ENCODE peak calls at places on chromosomes 11 and 22, in ten cellular contexts. C, W, Y, L, Q, G, P, E, Z and R are unnamed samples.
A peak's percentile ranks its signal among the peaks of the same experiment; 100 is the strongest.

GRCh38 chr11:132610216-132610615 is 922.1 kb downstream of the OPCML start:
- DNase-seq in Y (peak; percentile 3), C (peak; percentile 25), G (peak; percentile 49), W (no peak), P (no peak), L (no peak), Z (no peak), Q (no peak), E (no peak), R (no peak)

GRCh38 chr11:118785362-118785761 is 5.6 kb downstream of the DDX6 start:
- DNase-seq in W (no peak), G (peak; percentile 42), Q (no peak), C (peak; percentile 24), P (peak; percentile 25), Y (peak; percentile 68), E (no peak), Z (no peak), L (no peak), R (peak; percentile 44)

GRCh38 chr11:27228891-27229290 is 134.1 kb downstream of the CCDC34 start:
- DNase-seq in P (no peak), C (no peak), E (no peak), G (no peak), Q (no peak), L (no peak), Y (no peak), Z (no peak), W (no peak), R (no peak)

GRCh38 chr11:131712897-131713296 is 342.5 kb downstream of the NTM start:
- DNase-seq in Z (no peak), C (no peak), G (no peak), W (no peak), Y (no peak), L (no peak), Q (no peak), P (no peak), E (no peak), R (no peak)

GRCh38 chr11:74950374-74950969 is 1.4 kb downstream of the SPCS2 start:
- DNase-seq in W (no peak), C (no peak), G (no peak), L (no peak), Z (no peak), Q (no peak), Y (no peak), E (no peak), P (no peak), R (no peak)

GRCh38 chr11:57324154-57324885 is 432 bp downstream of the TNKS1BP1 start:
- DNase-seq in G (peak; percentile 68), W (peak; percentile 51), Z (peak; percentile 40), P (no peak), C (no peak), Y (peak; percentile 50), Q (no peak), L (peak; percentile 80), E (no peak), R (no peak)

GRCh38 chr22:32850591-32851517 is 49.3 kb downstream of the TIMP3 start:
- DNase-seq in E (no peak), L (no peak), Z (no peak), Q (no peak), W (no peak), G (peak; percentile 73), P (no peak), Y (peak; percentile 45), C (no peak), R (no peak)

GRCh38 chr11:83023410-83023809 is 48.3 kb downstream of the RAB30 start:
- DNase-seq in Z (no peak), P (no peak), Q (no peak), Y (no peak), E (no peak), C (no peak), L (no peak), G (no peak), W (no peak), R (no peak)

GRCh38 chr11:31529701-31530100 is 20.1 kb downstream of the ELP4 start:
- DNase-seq in Z (no peak), E (no peak), C (no peak), Y (no peak), W (no peak), Q (no peak), L (no peak), P (no peak), G (no peak), R (no peak)

GRCh38 chr22:45473626-45474237 is 29.0 kb upstream of the FBLN1 start:
- DNase-seq in Y (no peak), P (no peak), L (no peak), Q (no peak), C (no peak), Z (no peak), E (no peak), G (no peak), W (no peak), R (no peak)

GRCh38 chr11:6474423-6474792 is 667 bp upstream of the TRIM3 start:
- DNase-seq in W (no peak), Q (no peak), Y (no peak), Z (no peak), L (no peak), E (no peak), C (no peak), P (no peak), G (no peak), R (peak; percentile 23)

GRCh38 chr22:30245181-30245984 is 1.2 kb downstream of the LIF start:
- DNase-seq in L (peak; percentile 61), Y (no peak), P (no peak), G (no peak), W (no peak), Q (no peak), C (no peak), E (no peak), Z (peak; percentile 47), R (no peak)

GRCh38 chr11:107696140-107696539 is 15.7 kb downstream of the SLN start:
- DNase-seq in L (no peak), W (no peak), Q (no peak), Z (peak; percentile 24), G (peak; percentile 90), Y (peak; percentile 95), C (peak; percentile 88), E (no peak), P (peak; percentile 93), R (peak; percentile 95)

GRCh38 chr11:114197799-114198500 is 98.2 kb upstream of the NNMT start:
- DNase-seq in Y (peak; percentile 100), W (no peak), P (peak; percentile 39), G (peak; percentile 99), L (no peak), Q (no peak), Z (no peak), E (peak; percentile 61), C (peak; percentile 60), R (peak; percentile 38)

GRCh38 chr11:17876827-17877226 is 136.0 kb downstream of the SERGEF start:
- DNase-seq in W (no peak), C (no peak), E (no peak), Z (no peak), Q (no peak), L (no peak), G (no peak), P (peak; percentile 17), Y (no peak), R (no peak)

GRCh38 chr11:119696378-119697157 is 32.4 kb downstream of the NECTIN1 start:
- DNase-seq in P (peak; percentile 99), Q (no peak), Y (no peak), L (peak; percentile 71), G (no peak), Z (peak; percentile 59), C (no peak), E (no peak), W (peak; percentile 95), R (no peak)

GRCh38 chr11:36091256-36091811 is 147.5 kb downstream of the LDLRAD3 start:
- DNase-seq in Y (no peak), G (peak; percentile 90), P (no peak), Z (peak; percentile 26), L (no peak), E (no peak), W (no peak), C (peak; percentile 93), Q (peak; percentile 92), R (peak; percentile 26)

GRCh38 chr11:14310696-14311095 is 48.3 kb downstream of the RRAS2 start:
- DNase-seq in P (no peak), Q (no peak), W (no peak), Z (no peak), C (no peak), L (no peak), G (peak; percentile 50), E (no peak), Y (peak; percentile 54), R (no peak)

GRCh38 chr11:118198370-118198769 is 21.9 kb upstream of the SCN2B start:
- DNase-seq in Q (peak; percentile 37), Z (peak; percentile 69), E (peak; percentile 17), W (peak; percentile 81), C (peak; percentile 13), L (peak; percentile 86), G (peak; percentile 71), P (peak; percentile 54), Y (peak; percentile 54), R (peak; percentile 36)

GRCh38 chr22:44669725-44670027 is 32.3 kb upstream of the PRR5 start:
- DNase-seq in C (no peak), G (no peak), Q (no peak), Y (peak; percentile 28), W (no peak), P (no peak), Z (no peak), E (no peak), L (peak; percentile 50), R (no peak)

GRCh38 chr22:21001601-21002325 is at the start of gene THAP7:
- DNase-seq in E (peak; percentile 93), Y (peak; percentile 90), G (peak; percentile 96), C (peak; percentile 84), L (peak; percentile 99), Z (peak; percentile 93), P (peak; percentile 83), Q (peak; percentile 96), W (peak; percentile 89), R (peak; percentile 91)

GRCh38 chr11:61679301-61679700 is 890 bp upstream of the DAGLA start:
- DNase-seq in L (no peak), G (no peak), Y (no peak), E (no peak), C (no peak), Z (no peak), W (no peak), Q (no peak), P (no peak), R (no peak)

GRCh38 chr11:119160151-119160550 is 8.4 kb upstream of the NLRX1 start:
- DNase-seq in C (no peak), P (no peak), W (no peak), E (no peak), L (no peak), Z (no peak), G (no peak), Y (no peak), Q (no peak), R (no peak)

GRCh38 chr11:88534185-88534584 is 196.6 kb upstream of the CTSC start:
- DNase-seq in E (no peak), W (no peak), P (no peak), Q (no peak), G (no peak), C (no peak), L (no peak), Z (no peak), Y (no peak), R (no peak)

GRCh38 chr11:62981743-62982142 is 3.0 kb downstream of the SLC22A6 start:
- DNase-seq in P (no peak), E (no peak), Z (no peak), Y (no peak), G (no peak), Q (no peak), C (no peak), W (no peak), L (no peak), R (no peak)

GRCh38 chr22:50529416-50530279 is at the start of gene TYMP:
- DNase-seq in W (no peak), P (peak; percentile 32), G (peak; percentile 83), Y (no peak), L (peak; percentile 92), Z (no peak), C (no peak), E (no peak), Q (peak; percentile 36), R (no peak)